ENCODE peak calls at places on chromosomes 6 and 20, in ten cellular contexts. L is uterus, R is body of pancreas, Q is suprapubic skin, H is right lobe of liver, B is HCT116, M is Peyer's patch, E is adrenal gland, Y is H1, J is transverse colon. X is an unnamed sample.
A peak's percentile ranks its signal among the peaks of the same experiment; 100 is the strongest.

GRCh38 chr6:100446115-100446921 is 18.4 kb downstream of the SIM1 start:
- DNase-seq in L (no peak), E (no peak), B (no peak), H (no peak), J (no peak), M (no peak), Y (peak; percentile 67), R (no peak), Q (no peak), X (no peak)

GRCh38 chr6:40386200-40386599 is 201.0 kb downstream of the LRFN2 start:
- DNase-seq in Q (no peak), M (no peak), B (no peak), J (no peak), H (no peak), Y (no peak), E (no peak), R (no peak), L (no peak), X (no peak)

GRCh38 chr20:6178537-6178936 is 55.7 kb upstream of the FERMT1 start:
- DNase-seq in M (no peak), J (no peak), Q (no peak), H (no peak), R (no peak), B (peak; percentile 22), L (no peak), E (no peak), Y (no peak), X (no peak)

GRCh38 chr6:38973178-38974057 is 75.2 kb upstream of the GLP1R start:
- DNase-seq in E (no peak), B (peak; percentile 72), Y (no peak), R (peak; percentile 69), J (no peak), H (no peak), Q (no peak), L (no peak), M (no peak), X (no peak)

GRCh38 chr6:5752282-5752681 is 254.4 kb downstream of the NRN1 start:
- DNase-seq in L (no peak), E (no peak), J (no peak), H (no peak), R (no peak), Q (no peak), Y (no peak), M (no peak), B (no peak), X (no peak)

GRCh38 chr6:156057869-156058268 is 602.2 kb upstream of the NOX3 start:
- DNase-seq in H (no peak), L (no peak), R (no peak), Q (no peak), J (no peak), Y (no peak), B (no peak), E (no peak), M (no peak), X (no peak)

GRCh38 chr20:21521596-21522478 is 8.0 kb upstream of the NKX2-2 start:
- DNase-seq in Q (no peak), M (no peak), Y (peak; percentile 85), L (no peak), H (no peak), R (no peak), E (no peak), J (no peak), B (no peak), X (peak; percentile 7)

GRCh38 chr6:53390010-53390409 is 41.3 kb upstream of the ELOVL5 start:
- DNase-seq in Q (no peak), M (no peak), J (no peak), Y (no peak), B (no peak), E (no peak), L (no peak), H (no peak), R (no peak), X (no peak)

GRCh38 chr6:13710552-13711383 is 867 bp downstream of the RANBP9 start:
- DNase-seq in Y (peak; percentile 72), L (peak; percentile 43), Q (peak; percentile 79), R (peak; percentile 66), H (peak; percentile 73), E (peak; percentile 55), M (peak; percentile 48), J (peak; percentile 66), B (no peak), X (peak; percentile 24)

GRCh38 chr6:166999845-167000253 is 652 bp downstream of the CEP43 start:
- DNase-seq in E (no peak), R (peak; percentile 19), Q (no peak), B (no peak), Y (no peak), M (no peak), J (peak; percentile 49), H (no peak), L (no peak), X (no peak)

GRCh38 chr6:137843206-137843605 is 23.9 kb upstream of the TNFAIP3 start:
- DNase-seq in J (no peak), E (no peak), L (no peak), R (no peak), H (no peak), Q (no peak), M (no peak), B (no peak), Y (no peak), X (no peak)

GRCh38 chr20:61951695-61952533 is 113.8 kb downstream of the TAF4 start:
- DNase-seq in E (no peak), M (no peak), Q (no peak), J (no peak), H (no peak), R (no peak), Y (peak; percentile 87), L (no peak), B (no peak), X (no peak)

GRCh38 chr6:168713839-168714238 is 272.9 kb downstream of the SMOC2 start:
- DNase-seq in Y (no peak), H (peak; percentile 51), Q (no peak), J (peak; percentile 79), R (peak; percentile 49), B (peak; percentile 49), M (no peak), L (no peak), E (peak; percentile 35), X (no peak)

DNA sequence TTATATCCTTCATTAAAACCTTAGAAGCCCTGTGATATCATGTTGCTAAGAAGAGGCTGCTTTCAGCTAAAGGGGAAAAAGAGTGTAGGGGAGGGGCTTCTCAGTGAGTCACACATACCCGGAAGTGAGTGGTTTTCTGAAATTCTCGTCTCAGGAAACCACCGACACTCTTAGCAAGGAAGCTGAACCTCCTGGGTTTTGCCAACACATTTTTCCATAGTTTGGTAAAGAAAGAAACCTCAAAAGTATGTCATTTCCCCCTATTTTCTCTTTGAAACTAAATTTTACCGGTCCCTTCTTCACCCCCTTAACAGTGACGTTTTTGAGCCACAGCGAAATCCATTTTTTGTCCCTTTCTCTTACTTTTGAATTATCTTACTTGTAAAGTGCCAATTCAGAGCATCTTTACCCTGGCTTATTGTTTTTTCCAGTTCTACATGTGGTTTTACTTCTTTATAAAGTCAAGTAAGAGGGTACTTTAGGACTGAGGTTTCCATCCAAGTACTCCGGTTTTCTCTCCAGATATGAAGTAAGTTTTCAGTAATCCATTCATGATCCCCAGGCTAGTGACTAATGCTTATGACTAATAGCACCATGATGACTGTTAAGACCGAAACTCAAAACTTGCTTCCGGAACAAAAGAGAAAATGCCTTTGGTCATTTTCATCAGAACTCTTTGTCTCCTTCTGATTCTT is 219.3 kb downstream of the ARHGAP18 start:
- DNase-seq in R (peak; percentile 56), M (peak; percentile 41), E (peak; percentile 54), L (peak; percentile 27), B (peak; percentile 94), Q (no peak), H (no peak), Y (no peak), J (peak; percentile 15), X (peak; percentile 46)
- TF ChIP-seq POLR2A in R (peak; percentile 26), M (peak; percentile 23), E (no peak), L (peak; percentile 29), B (peak; percentile 52), Q (no peak), H (no peak), Y (no peak), J (peak; percentile 14), X (no peak)

DNA sequence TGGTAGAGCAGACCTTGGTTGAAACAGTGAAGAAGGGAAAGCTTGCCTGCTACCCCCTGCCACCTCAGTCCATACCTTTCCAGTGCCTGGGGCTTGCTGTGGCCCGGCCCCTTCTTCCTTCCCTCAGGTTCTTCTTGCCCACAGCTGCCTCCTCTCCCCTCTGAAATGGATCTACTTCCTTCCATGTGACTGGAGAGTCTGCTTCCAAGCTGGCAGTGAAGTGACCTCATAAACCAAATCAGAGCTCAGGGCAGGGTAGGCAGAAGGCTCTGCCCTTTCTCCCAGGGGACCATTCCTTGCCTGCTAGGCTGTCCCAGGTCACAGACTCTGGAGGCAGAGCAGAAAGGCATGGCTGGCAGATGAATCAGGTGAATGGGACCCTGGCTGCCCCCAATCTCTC is 23.8 kb upstream of the SRF start:
- DNase-seq in H (no peak), Q (no peak), L (no peak), J (no peak), E (no peak), R (no peak), Y (no peak), B (no peak), M (no peak), X (no peak)
- TF ChIP-seq CTCF in H (no peak), Q (no peak), L (no peak), J (no peak), E (no peak), R (no peak), Y (no peak), B (no peak), M (no peak), X (no peak)

DNA sequence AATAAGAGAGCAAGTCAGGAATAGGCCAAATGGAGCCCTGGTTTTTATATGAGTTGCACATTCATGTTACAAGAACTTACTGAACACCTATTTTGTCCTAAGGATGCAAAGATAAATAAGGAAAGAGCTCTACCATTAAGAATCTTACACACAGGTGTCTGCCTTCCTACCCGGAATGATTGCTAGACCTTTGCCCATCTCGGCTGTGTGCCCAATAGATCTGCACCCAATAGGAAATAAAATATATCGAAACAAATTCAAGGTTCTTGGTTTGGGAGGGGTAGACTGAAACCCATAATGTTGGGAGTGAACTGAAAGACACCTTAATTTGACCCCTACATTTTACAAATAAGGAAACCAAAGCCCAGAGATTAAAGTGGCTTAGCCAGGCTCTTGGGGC is 48.9 kb downstream of the EDN1 start:
- DNase-seq in J (peak; percentile 76), M (no peak), L (no peak), Q (no peak), H (peak; percentile 23), Y (no peak), B (no peak), R (no peak), E (no peak), X (no peak)
- H3K36me3 ChIP-seq in J (no peaks in the 10 kb centered on the region), M (no peaks in the 10 kb centered on the region), L (no peaks in the 10 kb centered on the region), Q (no peaks in the 10 kb centered on the region), H (no peaks in the 10 kb centered on the region), Y (no peaks in the 10 kb centered on the region), B (no peaks in the 10 kb centered on the region), R (no peaks in the 10 kb centered on the region), E (no peaks in the 10 kb centered on the region), X (no peaks in the 10 kb centered on the region)

DNA sequence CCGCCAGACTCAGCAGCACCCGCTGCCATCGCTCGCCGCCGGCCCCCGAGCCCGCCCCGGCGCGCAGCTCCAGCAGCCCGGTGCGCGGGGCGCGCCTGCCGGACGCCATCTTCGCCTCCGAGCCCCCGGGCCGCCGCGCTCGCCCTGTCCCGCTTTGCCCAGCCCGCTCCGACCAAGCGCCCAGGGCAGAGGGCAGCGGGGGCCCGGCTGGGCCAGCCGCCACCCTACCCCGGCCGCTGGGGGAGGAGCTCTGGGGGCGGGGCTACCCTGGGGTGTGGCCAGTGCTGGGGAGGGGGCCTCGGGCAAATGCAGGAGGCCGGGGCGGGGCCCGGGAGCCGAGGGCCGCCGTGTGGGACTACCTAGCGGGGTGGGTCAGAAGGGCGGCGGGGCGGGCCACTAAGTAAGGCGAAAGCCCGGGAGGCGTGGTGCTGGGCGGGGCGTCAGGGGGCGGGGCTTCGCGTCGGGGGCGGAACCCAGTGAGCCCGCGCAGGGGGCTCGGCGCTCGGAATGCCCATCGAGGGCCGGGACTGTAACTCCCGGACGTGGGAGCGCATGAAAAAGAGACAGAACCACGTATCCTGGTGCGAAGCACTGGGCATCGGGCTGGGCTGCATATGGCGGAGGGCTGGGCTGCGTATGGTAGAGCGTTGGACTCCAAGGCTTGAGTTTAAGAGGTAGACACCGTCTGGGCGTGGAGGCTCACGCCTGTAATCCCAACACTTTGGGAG is at the start of gene SNTA1:
- DNase-seq in B (no peak), Q (peak; percentile 94), M (peak; percentile 97), H (peak; percentile 98), E (peak; percentile 94), L (peak; percentile 91), Y (peak; percentile 94), J (peak; percentile 96), R (peak; percentile 98), X (peak; percentile 90)
- TF ChIP-seq POLR2A in B (no peak), Q (no peak), M (no peak), H (peak; percentile 65), E (peak; percentile 42), L (no peak), Y (no peak), J (no peak), R (peak; percentile 51), X (no peak)

X was measured in breast epithelium.